ENCODE peak calls at places on chromosomes 13 and 19, in ten cellular contexts. One of them, this sample, is unnamed.

GRCh38 chr13:114047358-114047881 is 73.5 kb upstream of the C13orf46 start:
- DNase-seq in heart right ventricle: no peak
- DNase-seq in AG04449: no peak
- DNase-seq in B cell: no peak
- DNase-seq in upper lobe of right lung: no peak
- DNase-seq in cardiac muscle cell: no peak
- DNase-seq in lower lobe of right lung: no peak
- DNase-seq in right atrium auricular region: no peak
- DNase-seq in cardiac fibroblast: no peak
- DNase-seq in endodermal cell: no peak
- DNase-seq in this sample: no peak

GRCh38 chr19:35006999-35007365 is 6.9 kb downstream of the GRAMD1A start:
- DNase-seq in heart right ventricle: no peak
- DNase-seq in AG04449: no peak
- DNase-seq in B cell: no peak
- DNase-seq in upper lobe of right lung: no peak
- DNase-seq in cardiac muscle cell: no peak
- DNase-seq in lower lobe of right lung: no peak
- DNase-seq in right atrium auricular region: no peak
- DNase-seq in cardiac fibroblast: no peak
- DNase-seq in endodermal cell: no peak
- DNase-seq in this sample: no peak

GRCh38 chr13:46179576-46180368 is 2.2 kb downstream of the LCP1 start:
- DNase-seq in heart right ventricle: peak; percentile 50
- DNase-seq in AG04449: no peak
- DNase-seq in B cell: peak; percentile 89
- DNase-seq in upper lobe of right lung: peak; percentile 75
- DNase-seq in cardiac muscle cell: no peak
- DNase-seq in lower lobe of right lung: peak; percentile 75
- DNase-seq in right atrium auricular region: no peak
- DNase-seq in cardiac fibroblast: no peak
- DNase-seq in endodermal cell: no peak
- DNase-seq in this sample: no peak

GRCh38 chr13:26624572-26624971 is 67.1 kb downstream of the WASF3 start:
- DNase-seq in heart right ventricle: no peak
- DNase-seq in AG04449: no peak
- DNase-seq in B cell: no peak
- DNase-seq in upper lobe of right lung: no peak
- DNase-seq in cardiac muscle cell: no peak
- DNase-seq in lower lobe of right lung: no peak
- DNase-seq in right atrium auricular region: no peak
- DNase-seq in cardiac fibroblast: no peak
- DNase-seq in endodermal cell: no peak
- DNase-seq in this sample: no peak

GRCh38 chr19:33134571-33135041 is 2.7 kb downstream of the WDR88 start:
- DNase-seq in heart right ventricle: no peak
- DNase-seq in AG04449: no peak
- DNase-seq in B cell: no peak
- DNase-seq in upper lobe of right lung: no peak
- DNase-seq in cardiac muscle cell: no peak
- DNase-seq in lower lobe of right lung: no peak
- DNase-seq in right atrium auricular region: no peak
- DNase-seq in cardiac fibroblast: no peak
- DNase-seq in endodermal cell: peak; percentile 80
- DNase-seq in this sample: no peak

GRCh38 chr19:14719162-14719561 is 29.3 kb downstream of the ZNF333 start:
- DNase-seq in heart right ventricle: no peak
- DNase-seq in AG04449: no peak
- DNase-seq in B cell: no peak
- DNase-seq in upper lobe of right lung: no peak
- DNase-seq in cardiac muscle cell: no peak
- DNase-seq in lower lobe of right lung: no peak
- DNase-seq in right atrium auricular region: no peak
- DNase-seq in cardiac fibroblast: no peak
- DNase-seq in endodermal cell: no peak
- DNase-seq in this sample: no peak

GRCh38 chr19:45995715-45996385 is 583 bp downstream of the CCDC61 start:
- DNase-seq in heart right ventricle: no peak
- DNase-seq in AG04449: no peak
- DNase-seq in B cell: no peak
- DNase-seq in upper lobe of right lung: no peak
- DNase-seq in cardiac muscle cell: no peak
- DNase-seq in lower lobe of right lung: no peak
- DNase-seq in right atrium auricular region: no peak
- DNase-seq in cardiac fibroblast: peak; percentile 32
- DNase-seq in endodermal cell: no peak
- DNase-seq in this sample: no peak

GRCh38 chr19:47882890-47883289 is 3.2 kb downstream of the SULT2A1 start:
- DNase-seq in heart right ventricle: no peak
- DNase-seq in AG04449: no peak
- DNase-seq in B cell: no peak
- DNase-seq in upper lobe of right lung: no peak
- DNase-seq in cardiac muscle cell: no peak
- DNase-seq in lower lobe of right lung: peak; percentile 13
- DNase-seq in right atrium auricular region: no peak
- DNase-seq in cardiac fibroblast: no peak
- DNase-seq in endodermal cell: no peak
- DNase-seq in this sample: no peak

GRCh38 chr13:80965097-80965496 is 624.2 kb upstream of the SPRY2 start:
- DNase-seq in heart right ventricle: no peak
- DNase-seq in AG04449: no peak
- DNase-seq in B cell: no peak
- DNase-seq in upper lobe of right lung: no peak
- DNase-seq in cardiac muscle cell: no peak
- DNase-seq in lower lobe of right lung: no peak
- DNase-seq in right atrium auricular region: no peak
- DNase-seq in cardiac fibroblast: no peak
- DNase-seq in endodermal cell: no peak
- DNase-seq in this sample: no peak

GRCh38 chr19:51751655-51752054 is at the start of gene FPR1:
- DNase-seq in heart right ventricle: no peak
- DNase-seq in AG04449: no peak
- DNase-seq in B cell: no peak
- DNase-seq in upper lobe of right lung: no peak
- DNase-seq in cardiac muscle cell: no peak
- DNase-seq in lower lobe of right lung: no peak
- DNase-seq in right atrium auricular region: no peak
- DNase-seq in cardiac fibroblast: peak; percentile 90
- DNase-seq in endodermal cell: no peak
- DNase-seq in this sample: no peak

GRCh38 chr19:40088299-40089047 is 2.3 kb downstream of the ZNF780A start:
- DNase-seq in heart right ventricle: no peak
- DNase-seq in AG04449: no peak
- DNase-seq in B cell: no peak
- DNase-seq in upper lobe of right lung: no peak
- DNase-seq in cardiac muscle cell: no peak
- DNase-seq in lower lobe of right lung: no peak
- DNase-seq in right atrium auricular region: no peak
- DNase-seq in cardiac fibroblast: no peak
- DNase-seq in endodermal cell: no peak
- DNase-seq in this sample: no peak

GRCh38 chr13:33466262-33466661 is 180.7 kb upstream of the STARD13 start:
- DNase-seq in heart right ventricle: no peak
- DNase-seq in AG04449: no peak
- DNase-seq in B cell: no peak
- DNase-seq in upper lobe of right lung: no peak
- DNase-seq in cardiac muscle cell: no peak
- DNase-seq in lower lobe of right lung: no peak
- DNase-seq in right atrium auricular region: no peak
- DNase-seq in cardiac fibroblast: no peak
- DNase-seq in endodermal cell: no peak
- DNase-seq in this sample: no peak
- TF ChIP-seq CTCF in heart right ventricle: no peak
- TF ChIP-seq CTCF in AG04449: no peak
- TF ChIP-seq CTCF in B cell: no peak
- TF ChIP-seq CTCF in upper lobe of right lung: no peak
- TF ChIP-seq CTCF in cardiac muscle cell: peak; percentile 12
- TF ChIP-seq CTCF in lower lobe of right lung: no peak
- TF ChIP-seq CTCF in right atrium auricular region: no peak
- TF ChIP-seq CTCF in cardiac fibroblast: peak; percentile 5
- TF ChIP-seq CTCF in endodermal cell: peak; percentile 51
- TF ChIP-seq CTCF in this sample: peak; percentile 1

GRCh38 chr19:7383284-7383683 is 34.5 kb downstream of the ARHGEF18 start:
- DNase-seq in heart right ventricle: no peak
- DNase-seq in AG04449: no peak
- DNase-seq in B cell: no peak
- DNase-seq in upper lobe of right lung: no peak
- DNase-seq in cardiac muscle cell: no peak
- DNase-seq in lower lobe of right lung: no peak
- DNase-seq in right atrium auricular region: no peak
- DNase-seq in cardiac fibroblast: no peak
- DNase-seq in endodermal cell: no peak
- DNase-seq in this sample: no peak

GRCh38 chr19:7382694-7383093 is 34.0 kb downstream of the ARHGEF18 start:
- DNase-seq in heart right ventricle: no peak
- DNase-seq in AG04449: no peak
- DNase-seq in B cell: no peak
- DNase-seq in upper lobe of right lung: no peak
- DNase-seq in cardiac muscle cell: no peak
- DNase-seq in lower lobe of right lung: no peak
- DNase-seq in right atrium auricular region: no peak
- DNase-seq in cardiac fibroblast: no peak
- DNase-seq in endodermal cell: peak; percentile 72
- DNase-seq in this sample: no peak

GRCh38 chr19:7385062-7385461 is 36.3 kb downstream of the ARHGEF18 start:
- DNase-seq in heart right ventricle: no peak
- DNase-seq in AG04449: no peak
- DNase-seq in B cell: no peak
- DNase-seq in upper lobe of right lung: no peak
- DNase-seq in cardiac muscle cell: no peak
- DNase-seq in lower lobe of right lung: peak; percentile 25
- DNase-seq in right atrium auricular region: no peak
- DNase-seq in cardiac fibroblast: no peak
- DNase-seq in endodermal cell: no peak
- DNase-seq in this sample: no peak

GRCh38 chr19:7386769-7387168 is 38.0 kb downstream of the ARHGEF18 start:
- DNase-seq in heart right ventricle: no peak
- DNase-seq in AG04449: no peak
- DNase-seq in B cell: no peak
- DNase-seq in upper lobe of right lung: no peak
- DNase-seq in cardiac muscle cell: no peak
- DNase-seq in lower lobe of right lung: peak; percentile 15
- DNase-seq in right atrium auricular region: no peak
- DNase-seq in cardiac fibroblast: no peak
- DNase-seq in endodermal cell: no peak
- DNase-seq in this sample: no peak

GRCh38 chr19:7386308-7386707 is 37.6 kb downstream of the ARHGEF18 start:
- DNase-seq in heart right ventricle: no peak
- DNase-seq in AG04449: no peak
- DNase-seq in B cell: no peak
- DNase-seq in upper lobe of right lung: no peak
- DNase-seq in cardiac muscle cell: no peak
- DNase-seq in lower lobe of right lung: peak; percentile 44
- DNase-seq in right atrium auricular region: no peak
- DNase-seq in cardiac fibroblast: no peak
- DNase-seq in endodermal cell: peak; percentile 67
- DNase-seq in this sample: no peak
- TF ChIP-seq CTCF in heart right ventricle: no peak
- TF ChIP-seq CTCF in AG04449: no peak
- TF ChIP-seq CTCF in B cell: no peak
- TF ChIP-seq CTCF in upper lobe of right lung: no peak
- TF ChIP-seq CTCF in cardiac muscle cell: no peak
- TF ChIP-seq CTCF in lower lobe of right lung: no peak
- TF ChIP-seq CTCF in right atrium auricular region: no peak
- TF ChIP-seq CTCF in cardiac fibroblast: no peak
- TF ChIP-seq CTCF in endodermal cell: peak; percentile 40
- TF ChIP-seq CTCF in this sample: no peak

GRCh38 chr13:75250526-75251183 is 231.3 kb downstream of the TBC1D4 start:
- DNase-seq in heart right ventricle: peak; percentile 8
- DNase-seq in AG04449: peak; percentile 28
- DNase-seq in B cell: no peak
- DNase-seq in upper lobe of right lung: no peak
- DNase-seq in cardiac muscle cell: no peak
- DNase-seq in lower lobe of right lung: no peak
- DNase-seq in right atrium auricular region: no peak
- DNase-seq in cardiac fibroblast: peak; percentile 86
- DNase-seq in endodermal cell: no peak
- DNase-seq in this sample: no peak
- TF ChIP-seq CTCF in heart right ventricle: no peak
- TF ChIP-seq CTCF in AG04449: no peak
- TF ChIP-seq CTCF in B cell: no peak
- TF ChIP-seq CTCF in upper lobe of right lung: no peak
- TF ChIP-seq CTCF in cardiac muscle cell: no peak
- TF ChIP-seq CTCF in lower lobe of right lung: no peak
- TF ChIP-seq CTCF in right atrium auricular region: no peak
- TF ChIP-seq CTCF in cardiac fibroblast: no peak
- TF ChIP-seq CTCF in endodermal cell: no peak
- TF ChIP-seq CTCF in this sample: no peak

GRCh38 chr13:95304446-95304845 is 3.2 kb upstream of the ABCC4 start:
- DNase-seq in heart right ventricle: no peak
- DNase-seq in AG04449: no peak
- DNase-seq in B cell: no peak
- DNase-seq in upper lobe of right lung: no peak
- DNase-seq in cardiac muscle cell: no peak
- DNase-seq in lower lobe of right lung: no peak
- DNase-seq in right atrium auricular region: no peak
- DNase-seq in cardiac fibroblast: no peak
- DNase-seq in endodermal cell: no peak
- DNase-seq in this sample: no peak

GRCh38 chr13:95301135-95301946 is at the start of gene ABCC4:
- DNase-seq in heart right ventricle: peak; percentile 57
- DNase-seq in AG04449: no peak
- DNase-seq in B cell: no peak
- DNase-seq in upper lobe of right lung: peak; percentile 90
- DNase-seq in cardiac muscle cell: peak; percentile 81
- DNase-seq in lower lobe of right lung: peak; percentile 80
- DNase-seq in right atrium auricular region: peak; percentile 63
- DNase-seq in cardiac fibroblast: peak; percentile 67
- DNase-seq in endodermal cell: peak; percentile 91
- DNase-seq in this sample: no peak

GRCh38 chr13:95298971-95299627 is 2.2 kb downstream of the ABCC4 start:
- DNase-seq in heart right ventricle: no peak
- DNase-seq in AG04449: no peak
- DNase-seq in B cell: no peak
- DNase-seq in upper lobe of right lung: no peak
- DNase-seq in cardiac muscle cell: no peak
- DNase-seq in lower lobe of right lung: no peak
- DNase-seq in right atrium auricular region: no peak
- DNase-seq in cardiac fibroblast: peak; percentile 85
- DNase-seq in endodermal cell: no peak
- DNase-seq in this sample: no peak

GRCh38 chr13:95300625-95301134 is 571 bp downstream of the ABCC4 start:
- DNase-seq in heart right ventricle: peak; percentile 41
- DNase-seq in AG04449: no peak
- DNase-seq in B cell: no peak
- DNase-seq in upper lobe of right lung: peak; percentile 85
- DNase-seq in cardiac muscle cell: peak; percentile 32
- DNase-seq in lower lobe of right lung: peak; percentile 76
- DNase-seq in right atrium auricular region: no peak
- DNase-seq in cardiac fibroblast: peak; percentile 34
- DNase-seq in endodermal cell: peak; percentile 73
- DNase-seq in this sample: no peak

DNA sequence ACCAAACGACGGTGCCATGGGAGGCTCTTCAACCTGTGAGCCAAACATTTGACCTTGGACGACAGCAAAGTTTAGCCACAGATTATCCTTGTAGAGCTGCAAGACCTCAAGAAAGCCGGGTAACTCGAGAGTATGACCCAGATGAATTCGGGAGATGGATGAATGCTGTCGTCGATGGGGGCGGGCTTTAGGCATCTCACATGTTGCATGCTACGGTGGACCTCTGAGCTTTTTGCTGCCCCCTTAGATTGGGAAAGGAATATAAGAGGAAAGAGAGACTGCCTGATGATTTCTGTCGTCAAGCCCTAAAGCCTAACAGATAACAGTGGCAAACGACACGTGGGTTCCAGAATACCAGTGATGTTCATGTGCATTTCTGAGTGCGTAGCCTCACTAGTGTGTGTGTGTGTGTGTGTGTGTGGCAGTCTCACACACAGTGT is 716 bp upstream of the ABCC4 start:
- DNase-seq in heart right ventricle: no peak
- DNase-seq in AG04449: no peak
- DNase-seq in B cell: no peak
- DNase-seq in upper lobe of right lung: no peak
- DNase-seq in cardiac muscle cell: no peak
- DNase-seq in lower lobe of right lung: no peak
- DNase-seq in right atrium auricular region: no peak
- DNase-seq in cardiac fibroblast: no peak
- DNase-seq in endodermal cell: no peak
- DNase-seq in this sample: no peak
- TF ChIP-seq CTCF in heart right ventricle: no peak
- TF ChIP-seq CTCF in AG04449: no peak
- TF ChIP-seq CTCF in B cell: no peak
- TF ChIP-seq CTCF in upper lobe of right lung: no peak
- TF ChIP-seq CTCF in cardiac muscle cell: peak; percentile 6
- TF ChIP-seq CTCF in lower lobe of right lung: no peak
- TF ChIP-seq CTCF in right atrium auricular region: no peak
- TF ChIP-seq CTCF in cardiac fibroblast: no peak
- TF ChIP-seq CTCF in endodermal cell: no peak
- TF ChIP-seq CTCF in this sample: no peak

This sample was measured in AG09319.